ENCODE peak calls at places on chromosomes 4 and X, in ten cellular contexts. M is neural crest cell; Y is epithelial cell of esophagus; A is SK-N-SH; G is tibial artery; D is endothelial cell; Z is H9; F is CD8-positive, alpha-beta T cell; T is suprapubic skin; W is WTC11. H is an unnamed sample.

GRCh38 chrX:154516655-154517100 is 646 bp upstream of the FAM3A start:
- DNase-seq in M (no peak), Y (no peak), A (no peak), G (no peak), D (no peak), Z (peak; percentile 59), F (peak; percentile 62), T (no peak), W (no peak), H (no peak)

GRCh38 chrX:39450578-39450977 is 647.2 kb downstream of the BCOR start:
- DNase-seq in M (no peak), Y (no peak), A (no peak), G (no peak), D (no peak), Z (no peak), F (peak; percentile 20), T (no peak), W (no peak), H (no peak)

GRCh38 chr4:128540122-128540521 is 252.5 kb upstream of the PGRMC2 start:
- DNase-seq in M (no peak), Y (no peak), A (no peak), G (no peak), D (no peak), Z (no peak), F (no peak), T (no peak), W (no peak), H (no peak)

GRCh38 chrX:44105228-44105913 is 132.2 kb upstream of the NDP start:
- DNase-seq in M (no peak), Y (no peak), A (peak; percentile 17), G (no peak), D (no peak), Z (peak; percentile 27), F (no peak), T (no peak), W (peak; percentile 10), H (no peak)

GRCh38 chr4:180610317-180610716 is 1632.9 kb upstream of the TENM3 start:
- DNase-seq in M (no peak), Y (peak; percentile 83), A (no peak), G (no peak), D (no peak), Z (no peak), F (no peak), T (no peak), W (no peak), H (no peak)

GRCh38 chr4:119068529-119068962 is 67.1 kb upstream of the MYOZ2 start:
- DNase-seq in M (no peak), Y (peak; percentile 94), A (no peak), G (no peak), D (no peak), Z (no peak), F (no peak), T (no peak), W (no peak), H (no peak)

GRCh38 chr4:95362906-95363578 is 185.7 kb downstream of the UNC5C start:
- DNase-seq in M (peak; percentile 22), Y (peak; percentile 4), A (peak; percentile 48), G (no peak), D (peak; percentile 19), Z (peak; percentile 44), F (no peak), T (no peak), W (peak; percentile 39), H (no peak)

GRCh38 chr4:40316782-40317635 is 18.1 kb upstream of the CHRNA9 start:
- DNase-seq in M (peak; percentile 53), Y (peak; percentile 90), A (peak; percentile 57), G (peak; percentile 65), D (peak; percentile 62), Z (peak; percentile 83), F (peak; percentile 67), T (no peak), W (peak; percentile 60), H (no peak)

GRCh38 chrX:106619797-106620196 is 8.0 kb downstream of the RADX start:
- DNase-seq in M (no peak), Y (peak; percentile 25), A (no peak), G (no peak), D (no peak), Z (no peak), F (no peak), T (no peak), W (no peak), H (no peak)

GRCh38 chr4:88967883-88968316 is 89.1 kb downstream of the FAM13A start:
- DNase-seq in M (no peak), Y (peak; percentile 50), A (no peak), G (no peak), D (no peak), Z (no peak), F (no peak), T (no peak), W (no peak), H (no peak)

GRCh38 chr4:52711271-52711670 is 40.0 kb downstream of the ERVMER34-1 start:
- DNase-seq in M (no peak), Y (no peak), A (no peak), G (no peak), D (no peak), Z (no peak), F (no peak), T (no peak), W (no peak), H (no peak)

DNA sequence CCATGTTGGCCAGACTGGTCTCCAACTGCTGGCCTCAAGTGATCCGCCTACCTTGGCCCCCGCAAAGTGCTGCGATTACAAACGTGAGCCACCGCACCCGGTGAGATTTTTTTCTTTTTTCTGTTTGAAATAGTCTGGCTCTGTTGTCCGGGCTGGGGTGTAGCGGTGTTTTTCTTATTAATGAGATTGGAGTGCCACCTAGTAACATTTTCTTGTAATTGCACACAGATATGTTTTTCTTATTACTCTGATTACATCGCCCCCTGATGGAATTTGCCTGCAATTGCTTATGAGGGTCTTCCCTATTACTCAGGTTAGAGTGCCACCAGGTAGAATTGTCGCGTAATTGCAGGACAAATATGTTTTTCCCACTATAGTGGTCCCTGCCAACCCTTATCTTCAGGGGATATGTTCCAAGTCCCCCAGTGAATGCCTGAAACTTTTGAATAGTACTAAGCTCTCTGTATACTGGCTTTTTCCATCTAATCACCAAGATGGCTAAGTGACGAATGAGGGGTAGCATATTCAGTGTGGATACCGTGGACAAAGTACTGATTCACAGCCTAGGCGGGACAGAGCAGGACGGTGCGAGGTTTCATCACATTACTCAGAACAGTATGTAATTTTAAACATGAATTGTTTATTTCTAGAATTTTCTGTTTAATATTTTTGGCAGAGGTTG is 8.6 kb upstream of the PDHA1 start:
- DNase-seq in M (no peak), Y (no peak), A (no peak), G (no peak), D (peak; percentile 4), Z (peak; percentile 35), F (peak; percentile 21), T (no peak), W (peak; percentile 24), H (no peak)
- TF ChIP-seq CTCF in M (peak; percentile 57), Y (no peak), A (peak; percentile 46), G (no peak), D (peak; percentile 58), Z (peak; percentile 88), F (no peak), T (no peak), W (peak; percentile 69), H (no peak)

DNA sequence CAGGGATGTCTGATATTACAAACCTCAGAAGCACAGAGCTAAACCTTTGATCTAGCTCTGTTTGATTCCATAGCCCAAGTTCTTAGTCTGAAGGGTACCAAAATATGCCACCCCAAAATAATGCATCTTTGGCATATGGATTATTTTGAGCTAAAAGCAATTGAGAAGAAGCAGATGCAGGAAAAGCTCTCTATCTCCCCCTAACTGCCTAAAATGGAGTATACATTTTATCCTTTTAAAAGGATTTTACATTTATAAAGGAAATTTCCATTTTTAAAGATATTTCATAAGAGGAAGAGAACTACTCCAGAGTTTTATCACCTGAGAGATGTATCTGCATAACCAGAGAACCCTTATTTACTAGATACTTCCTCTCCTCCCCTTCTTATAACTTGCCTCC is 158.7 kb downstream of the ZNF674 start:
- DNase-seq in M (no peak), Y (no peak), A (no peak), G (no peak), D (no peak), Z (no peak), F (no peak), T (no peak), W (no peak), H (no peak)
- TF ChIP-seq CTCF in M (peak; percentile 46), Y (no peak), A (peak; percentile 57), G (no peak), D (no peak), Z (peak; percentile 44), F (no peak), T (no peak), W (no peak), H (peak; percentile 24)

GRCh38 chr4:152369903-152370296 is 166.0 kb downstream of the FBXW7 start:
- DNase-seq in M (no peak), Y (no peak), A (no peak), G (no peak), D (no peak), Z (no peak), F (no peak), T (no peak), W (no peak), H (no peak)
- TF ChIP-seq CTCF in M (peak; percentile 61), Y (no peak), A (peak; percentile 61), G (peak; percentile 34), D (no peak), Z (peak; percentile 36), F (peak; percentile 53), T (no peak), W (no peak), H (peak; percentile 50)

GRCh38 chrX:9311411-9312160 is 153.3 kb upstream of the TBL1X start:
- DNase-seq in M (no peak), Y (no peak), A (no peak), G (no peak), D (no peak), Z (no peak), F (no peak), T (no peak), W (no peak), H (no peak)

GRCh38 chrX:9312922-9313867 is 151.7 kb upstream of the TBL1X start:
- DNase-seq in M (peak; percentile 33), Y (peak; percentile 11), A (peak; percentile 43), G (peak; percentile 63), D (peak; percentile 5), Z (peak; percentile 46), F (peak; percentile 63), T (no peak), W (peak; percentile 61), H (no peak)

GRCh38 chrX:9310596-9310995 is 154.3 kb upstream of the TBL1X start:
- DNase-seq in M (no peak), Y (no peak), A (no peak), G (no peak), D (no peak), Z (no peak), F (no peak), T (no peak), W (no peak), H (no peak)

GRCh38 chrX:9308426-9308825 is 156.4 kb upstream of the TBL1X start:
- DNase-seq in M (no peak), Y (no peak), A (no peak), G (no peak), D (no peak), Z (no peak), F (no peak), T (no peak), W (no peak), H (no peak)
- TF ChIP-seq CTCF in M (no peak), Y (no peak), A (no peak), G (no peak), D (no peak), Z (no peak), F (no peak), T (no peak), W (no peak), H (no peak)